ENCODE peak calls at places on chromosomes 4 and X, in five cellular contexts. V is uterus, M is substantia nigra, H is AG04450, A is body of pancreas. R is an unnamed sample.

GRCh38 chr4:107825072-107825789 is 499 bp downstream of the SGMS2 start:
- DNase-seq in V (peak), M (no peak), H (no peak), A (peak), R (no peak)

GRCh38 chr4:139808381-139809206 is 143.0 kb downstream of the MGST2 start:
- DNase-seq in V (peak), M (no peak), H (no peak), A (no peak), R (no peak)

GRCh38 chrX:11953615-11954014 is 184.7 kb upstream of the FRMPD4 start:
- DNase-seq in V (no peak), M (no peak), H (peak), A (no peak), R (no peak)

GRCh38 chr4:61531188-61531587 is 331.1 kb downstream of the ADGRL3 start:
- DNase-seq in V (no peak), M (no peak), H (no peak), A (no peak), R (no peak)

GRCh38 chr4:5839751-5840674 is 52.9 kb downstream of the CRMP1 start:
- DNase-seq in V (peak), M (no peak), H (no peak), A (peak), R (peak)

GRCh38 chr4:153107246-153107645 is 97.0 kb upstream of the TRIM2 start:
- DNase-seq in V (no peak), M (no peak), H (no peak), A (no peak), R (no peak)

GRCh38 chr4:110483516-110483915 is 7.6 kb downstream of the ENPEP start:
- DNase-seq in V (peak), M (no peak), H (no peak), A (no peak), R (no peak)

GRCh38 chr4:138236035-138236434 is 6.1 kb downstream of the SLC7A11 start:
- DNase-seq in V (no peak), M (no peak), H (no peak), A (no peak), R (no peak)

GRCh38 chr4:52823478-52824092 is 38.5 kb upstream of the RASL11B start:
- DNase-seq in V (no peak), M (no peak), H (no peak), A (no peak), R (no peak)

GRCh38 chr4:3124070-3124767 is 49.7 kb downstream of the HTT start:
- DNase-seq in V (no peak), M (no peak), H (no peak), A (no peak), R (no peak)

GRCh38 chr4:3121110-3121509 is 46.6 kb downstream of the HTT start:
- DNase-seq in V (no peak), M (no peak), H (no peak), A (no peak), R (no peak)

GRCh38 chr4:3121596-3121995 is 47.1 kb downstream of the HTT start:
- DNase-seq in V (no peak), M (no peak), H (no peak), A (no peak), R (no peak)

GRCh38 chr4:3122081-3122563 is 47.6 kb downstream of the HTT start:
- DNase-seq in V (no peak), M (no peak), H (no peak), A (no peak), R (no peak)

DNA sequence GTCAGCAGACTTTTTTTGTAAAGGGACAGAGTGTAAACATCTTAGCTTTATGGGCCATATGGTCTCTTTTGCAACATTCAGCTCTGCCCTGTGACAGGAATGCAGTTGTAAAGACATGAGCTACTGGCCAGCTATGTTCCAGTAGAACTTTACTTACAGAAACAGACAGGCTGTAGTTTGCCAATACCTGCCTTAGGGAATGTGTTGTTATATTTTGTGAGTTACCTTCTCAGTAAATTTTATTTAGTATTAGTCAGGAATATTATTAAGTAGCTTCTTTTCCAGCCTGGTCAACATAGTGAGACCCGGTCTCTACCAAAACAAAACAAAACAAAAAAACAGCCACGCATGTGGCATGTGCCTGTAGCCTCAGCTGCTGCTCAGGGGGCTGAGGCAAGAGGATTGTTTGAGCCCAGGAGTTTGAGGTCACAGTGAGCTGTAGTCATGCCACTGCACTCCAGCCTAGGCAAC is 48.8 kb downstream of the HTT start:
- DNase-seq in V (no peak), M (no peak), H (no peak), A (no peak), R (no peak)
- H3K27ac ChIP-seq in V (no peak), M (no peak), H (peak), A (peak), R (peak)

DNA sequence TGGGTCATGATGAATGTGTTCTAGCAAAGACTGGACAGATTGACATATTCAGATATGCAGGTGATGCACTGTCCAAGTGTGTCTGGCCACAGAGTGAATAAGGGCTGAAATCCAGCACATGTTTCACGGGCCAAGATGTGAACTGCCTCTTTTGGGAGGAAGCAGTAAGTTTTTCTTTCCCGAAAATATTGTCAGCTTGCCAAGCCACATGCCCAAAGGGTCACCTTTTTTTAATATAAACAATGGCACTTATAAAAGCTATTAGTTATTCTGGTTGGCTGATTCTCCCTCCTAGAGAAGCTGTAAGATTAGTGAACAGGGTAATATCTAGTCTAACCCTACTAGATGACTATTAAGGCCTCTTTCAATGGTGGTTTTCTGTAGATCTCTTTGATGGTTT is 1.5 kb upstream of the EDNRA start:
- DNase-seq in V (no peak), M (no peak), H (no peak), A (no peak), R (no peak)
- H3K27ac ChIP-seq in V (peak), M (no peak), H (no peak), A (no peak), R (no peak)

GRCh38 chr4:48255130-48255958 is 14.3 kb downstream of the TEC start:
- DNase-seq in V (no peak), M (no peak), H (no peak), A (no peak), R (no peak)
- H3K27ac ChIP-seq in V (no peak), M (no peak), H (no peak), A (no peak), R (no peak)

DNA sequence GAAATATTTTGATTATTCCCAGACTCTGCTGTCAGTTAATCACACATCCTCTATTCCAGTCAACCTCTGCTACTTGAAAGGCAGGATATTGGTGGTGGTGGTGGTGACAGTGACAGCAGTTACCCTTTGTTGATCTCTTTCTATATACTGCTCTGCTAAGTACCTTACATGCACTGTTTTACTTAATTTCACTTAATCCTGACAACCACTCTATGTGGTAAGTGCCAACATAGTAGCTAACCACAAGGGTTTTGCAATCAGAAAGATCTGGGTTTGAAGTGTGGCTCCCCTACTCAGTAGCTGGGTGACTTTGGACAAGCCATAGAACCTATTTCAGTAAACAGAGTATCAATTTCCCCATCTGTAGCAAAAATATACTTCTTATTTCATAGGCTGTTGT is 24.2 kb upstream of the F9 start:
- DNase-seq in V (no peak), M (no peak), H (no peak), A (no peak), R (no peak)
- H3K27ac ChIP-seq in V (no peak), M (no peak), H (no peak), A (no peak), R (no peak)

GRCh38 chrX:108216862-108217571 is 125.4 kb downstream of the ATG4A start:
- DNase-seq in V (peak), M (no peak), H (no peak), A (no peak), R (no peak)
- H3K27ac ChIP-seq in V (peak), M (no peak), H (no peak), A (no peak), R (no peak)

GRCh38 chrX:9493936-9494335 is 29.1 kb downstream of the TBL1X start:
- DNase-seq in V (no peak), M (no peak), H (no peak), A (no peak), R (no peak)
- H3K27ac ChIP-seq in V (peak), M (no peak), H (no peak), A (no peak), R (no peak)

GRCh38 chr4:77920371-77920770 is 57.7 kb downstream of the MRPL1 start:
- DNase-seq in V (no peak), M (no peak), H (no peak), A (no peak), R (no peak)

GRCh38 chr4:77917601-77918000 is 55.0 kb downstream of the MRPL1 start:
- DNase-seq in V (no peak), M (no peak), H (no peak), A (no peak), R (no peak)

GRCh38 chr4:77913353-77913752 is 50.7 kb downstream of the MRPL1 start:
- DNase-seq in V (no peak), M (no peak), H (no peak), A (no peak), R (no peak)

GRCh38 chr4:77921701-77922100 is 59.1 kb downstream of the MRPL1 start:
- DNase-seq in V (no peak), M (no peak), H (peak), A (no peak), R (no peak)

DNA sequence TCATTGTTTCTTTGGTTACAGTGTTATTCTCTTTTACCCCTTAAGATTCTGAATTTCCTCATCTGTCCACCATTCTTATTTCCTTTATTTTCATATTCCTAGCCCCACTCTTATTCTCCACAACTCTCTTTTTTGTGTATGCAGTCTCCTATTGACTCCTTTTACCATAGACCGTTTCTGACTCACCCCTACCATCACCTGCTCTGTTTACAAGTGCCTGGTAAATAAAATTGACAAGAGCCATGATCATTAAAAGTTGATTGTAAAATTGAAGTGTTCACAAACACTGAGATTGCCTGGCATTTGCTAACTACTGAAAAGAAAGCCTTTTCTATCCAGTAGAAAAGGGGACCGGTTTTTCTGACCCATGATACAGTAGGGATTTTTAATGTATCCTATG is 54.4 kb downstream of the MRPL1 start:
- DNase-seq in V (no peak), M (no peak), H (no peak), A (no peak), R (no peak)
- H3K27ac ChIP-seq in V (no peak), M (no peak), H (no peak), A (no peak), R (no peak)